ENCODE peak calls at places on chromosomes 2 and 18, in five cellular contexts. T is tibial artery, L is T-cell, W is NCI-H510A treated with DMSO at 0.1 percent for 48 hours, N is substantia nigra. X is an unnamed sample.
A peak's percentile ranks its signal among the peaks of the same experiment; 100 is the strongest.

GRCh38 chr18:50560681-50561629 is 1.1 kb downstream of the MAPK4 start:
- DNase-seq in T (no peak), L (no peak), W (peak; percentile 34), N (peak; percentile 17), X (no peak)

GRCh38 chr2:190446193-190446592 is 38.0 kb downstream of the MFSD6 start:
- DNase-seq in T (no peak), L (no peak), W (no peak), N (no peak), X (no peak)

GRCh38 chr2:100470898-100471514 is 724 bp downstream of the NMS start:
- DNase-seq in T (no peak), L (no peak), W (no peak), N (no peak), X (no peak)

GRCh38 chr2:12177052-12177994 is 430.9 kb downstream of the LPIN1 start:
- DNase-seq in T (peak; percentile 67), L (peak; percentile 14), W (peak; percentile 44), N (no peak), X (peak; percentile 86)

GRCh38 chr2:96928277-96928781 is 58.1 kb downstream of the FAM178B start:
- DNase-seq in T (peak; percentile 56), L (no peak), W (no peak), N (peak; percentile 48), X (peak; percentile 14)

GRCh38 chr2:42618972-42619371 is 50.5 kb downstream of the MTA3 start:
- DNase-seq in T (no peak), L (no peak), W (no peak), N (no peak), X (no peak)

GRCh38 chr2:72893594-72894319 is 6.5 kb downstream of the SPR start:
- DNase-seq in T (no peak), L (no peak), W (no peak), N (no peak), X (no peak)

GRCh38 chr18:27223570-27224340 is 38.6 kb upstream of the CHST9 start:
- DNase-seq in T (no peak), L (no peak), W (no peak), N (no peak), X (no peak)

GRCh38 chr2:65436169-65436824 is 3.9 kb upstream of the SPRED2 start:
- DNase-seq in T (peak; percentile 92), L (no peak), W (peak; percentile 78), N (peak; percentile 91), X (peak; percentile 86)

GRCh38 chr2:180524458-180524857 is 455.9 kb upstream of the UBE2E3 start:
- DNase-seq in T (no peak), L (no peak), W (no peak), N (no peak), X (no peak)

GRCh38 chr2:8430628-8431027 is 251.2 kb upstream of the ID2 start:
- DNase-seq in T (no peak), L (no peak), W (no peak), N (no peak), X (no peak)

X was measured in CD14-positive monocyte.